ENCODE peak calls at places on chromosome 9, in five cellular contexts. One of them, this sample, is unnamed.

GRCh38 chr9:90053027-90053426 is 448.2 kb downstream of the GADD45G start:
- DNase-seq in GM23338: peak
- DNase-seq in endothelial cell of umbilical vein: no peak
- DNase-seq in GM12878: no peak
- DNase-seq in HCT116: peak
- DNase-seq in this sample: no peak

GRCh38 chr9:114405294-114406034 is 17.7 kb upstream of the AKNA start:
- DNase-seq in GM23338: peak
- DNase-seq in endothelial cell of umbilical vein: peak
- DNase-seq in GM12878: no peak
- DNase-seq in HCT116: peak
- DNase-seq in this sample: peak

GRCh38 chr9:35272989-35273388 is 111.2 kb downstream of the UNC13B start:
- DNase-seq in GM23338: no peak
- DNase-seq in endothelial cell of umbilical vein: peak
- DNase-seq in GM12878: no peak
- DNase-seq in HCT116: no peak
- DNase-seq in this sample: no peak

GRCh38 chr9:21415492-21416267 is 6.8 kb downstream of the IFNA8 start:
- DNase-seq in GM23338: no peak
- DNase-seq in endothelial cell of umbilical vein: no peak
- DNase-seq in GM12878: no peak
- DNase-seq in HCT116: no peak
- DNase-seq in this sample: no peak

GRCh38 chr9:98442114-98442513 is 186.7 kb upstream of the TBC1D2 start:
- DNase-seq in GM23338: peak
- DNase-seq in endothelial cell of umbilical vein: no peak
- DNase-seq in GM12878: no peak
- DNase-seq in HCT116: no peak
- DNase-seq in this sample: no peak

GRCh38 chr9:567746-568305 is 273.7 kb upstream of the DMRT1 start:
- DNase-seq in GM23338: no peak
- DNase-seq in endothelial cell of umbilical vein: no peak
- DNase-seq in GM12878: no peak
- DNase-seq in HCT116: no peak
- DNase-seq in this sample: no peak

GRCh38 chr9:27586200-27586599 is 12.9 kb upstream of the C9orf72 start:
- DNase-seq in GM23338: no peak
- DNase-seq in endothelial cell of umbilical vein: no peak
- DNase-seq in GM12878: no peak
- DNase-seq in HCT116: no peak
- DNase-seq in this sample: no peak

GRCh38 chr9:93962561-93963440 is 7.6 kb upstream of the BARX1 start:
- DNase-seq in GM23338: peak
- DNase-seq in endothelial cell of umbilical vein: peak
- DNase-seq in GM12878: peak
- DNase-seq in HCT116: peak
- DNase-seq in this sample: peak

GRCh38 chr9:95942016-95942415 is 66.5 kb downstream of the ERCC6L2 start:
- DNase-seq in GM23338: no peak
- DNase-seq in endothelial cell of umbilical vein: no peak
- DNase-seq in GM12878: no peak
- DNase-seq in HCT116: no peak
- DNase-seq in this sample: no peak

GRCh38 chr9:15977438-15977837 is 424.6 kb downstream of the CCDC171 start:
- DNase-seq in GM23338: no peak
- DNase-seq in endothelial cell of umbilical vein: no peak
- DNase-seq in GM12878: no peak
- DNase-seq in HCT116: no peak
- DNase-seq in this sample: no peak

GRCh38 chr9:113520109-113520642 is 56.6 kb downstream of the RGS3 start:
- DNase-seq in GM23338: no peak
- DNase-seq in endothelial cell of umbilical vein: peak
- DNase-seq in GM12878: peak
- DNase-seq in HCT116: no peak
- DNase-seq in this sample: no peak

GRCh38 chr9:82989949-82990348 is 73.0 kb downstream of the RASEF start:
- DNase-seq in GM23338: no peak
- DNase-seq in endothelial cell of umbilical vein: no peak
- DNase-seq in GM12878: no peak
- DNase-seq in HCT116: no peak
- DNase-seq in this sample: no peak

GRCh38 chr9:127919253-127919815 is 2.5 kb upstream of the ST6GALNAC4 start:
- DNase-seq in GM23338: no peak
- DNase-seq in endothelial cell of umbilical vein: peak
- DNase-seq in GM12878: no peak
- DNase-seq in HCT116: peak
- DNase-seq in this sample: no peak

GRCh38 chr9:127664678-127665507 is 41.9 kb upstream of the CFAP157 start:
- DNase-seq in GM23338: no peak
- DNase-seq in endothelial cell of umbilical vein: peak
- DNase-seq in GM12878: no peak
- DNase-seq in HCT116: no peak
- DNase-seq in this sample: no peak

GRCh38 chr9:30478684-30479083 is 1905.8 kb upstream of the ACO1 start:
- DNase-seq in GM23338: no peak
- DNase-seq in endothelial cell of umbilical vein: no peak
- DNase-seq in GM12878: no peak
- DNase-seq in HCT116: no peak
- DNase-seq in this sample: no peak

GRCh38 chr9:136424750-136425362 is 14.4 kb downstream of the PMPCA start:
- DNase-seq in GM23338: no peak
- DNase-seq in endothelial cell of umbilical vein: no peak
- DNase-seq in GM12878: no peak
- DNase-seq in HCT116: no peak
- DNase-seq in this sample: no peak

GRCh38 chr9:112699230-112699629 is 18.7 kb downstream of the INIP start:
- DNase-seq in GM23338: no peak
- DNase-seq in endothelial cell of umbilical vein: no peak
- DNase-seq in GM12878: no peak
- DNase-seq in HCT116: no peak
- DNase-seq in this sample: no peak

GRCh38 chr9:74056023-74056422 is 441.1 kb upstream of the RORB start:
- DNase-seq in GM23338: no peak
- DNase-seq in endothelial cell of umbilical vein: no peak
- DNase-seq in GM12878: no peak
- DNase-seq in HCT116: no peak
- DNase-seq in this sample: no peak

GRCh38 chr9:136698681-136699246 is 11.5 kb upstream of the AGPAT2 start:
- DNase-seq in GM23338: no peak
- DNase-seq in endothelial cell of umbilical vein: no peak
- DNase-seq in GM12878: no peak
- DNase-seq in HCT116: no peak
- DNase-seq in this sample: no peak

GRCh38 chr9:121282309-121283071 is 14.5 kb downstream of the GSN start:
- DNase-seq in GM23338: no peak
- DNase-seq in endothelial cell of umbilical vein: no peak
- DNase-seq in GM12878: no peak
- DNase-seq in HCT116: no peak
- DNase-seq in this sample: no peak

GRCh38 chr9:125608488-125609224 is 98.4 kb downstream of the MAPKAP1 start:
- DNase-seq in GM23338: peak
- DNase-seq in endothelial cell of umbilical vein: peak
- DNase-seq in GM12878: no peak
- DNase-seq in HCT116: no peak
- DNase-seq in this sample: no peak

GRCh38 chr9:23477908-23478307 is 348.1 kb downstream of the ELAVL2 start:
- DNase-seq in GM23338: no peak
- DNase-seq in endothelial cell of umbilical vein: no peak
- DNase-seq in GM12878: no peak
- DNase-seq in HCT116: no peak
- DNase-seq in this sample: no peak

GRCh38 chr9:76512826-76513225 is 53.8 kb downstream of the GCNT1 start:
- DNase-seq in GM23338: no peak
- DNase-seq in endothelial cell of umbilical vein: no peak
- DNase-seq in GM12878: no peak
- DNase-seq in HCT116: no peak
- DNase-seq in this sample: no peak

GRCh38 chr9:120956862-120957261 is 30.3 kb upstream of the TRAF1 start:
- DNase-seq in GM23338: no peak
- DNase-seq in endothelial cell of umbilical vein: no peak
- DNase-seq in GM12878: no peak
- DNase-seq in HCT116: no peak
- DNase-seq in this sample: no peak

GRCh38 chr9:981491-981898 is 5.0 kb downstream of the DMRT3 start:
- DNase-seq in GM23338: peak
- DNase-seq in endothelial cell of umbilical vein: no peak
- DNase-seq in GM12878: no peak
- DNase-seq in HCT116: no peak
- DNase-seq in this sample: no peak

GRCh38 chr9:37936376-37936775 is 32.4 kb upstream of the SLC25A51 start:
- DNase-seq in GM23338: no peak
- DNase-seq in endothelial cell of umbilical vein: no peak
- DNase-seq in GM12878: no peak
- DNase-seq in HCT116: no peak
- DNase-seq in this sample: no peak

GRCh38 chr9:90801507-90802289 is at the start of gene SYK:
- DNase-seq in GM23338: peak
- DNase-seq in endothelial cell of umbilical vein: no peak
- DNase-seq in GM12878: no peak
- DNase-seq in HCT116: no peak
- DNase-seq in this sample: no peak

DNA sequence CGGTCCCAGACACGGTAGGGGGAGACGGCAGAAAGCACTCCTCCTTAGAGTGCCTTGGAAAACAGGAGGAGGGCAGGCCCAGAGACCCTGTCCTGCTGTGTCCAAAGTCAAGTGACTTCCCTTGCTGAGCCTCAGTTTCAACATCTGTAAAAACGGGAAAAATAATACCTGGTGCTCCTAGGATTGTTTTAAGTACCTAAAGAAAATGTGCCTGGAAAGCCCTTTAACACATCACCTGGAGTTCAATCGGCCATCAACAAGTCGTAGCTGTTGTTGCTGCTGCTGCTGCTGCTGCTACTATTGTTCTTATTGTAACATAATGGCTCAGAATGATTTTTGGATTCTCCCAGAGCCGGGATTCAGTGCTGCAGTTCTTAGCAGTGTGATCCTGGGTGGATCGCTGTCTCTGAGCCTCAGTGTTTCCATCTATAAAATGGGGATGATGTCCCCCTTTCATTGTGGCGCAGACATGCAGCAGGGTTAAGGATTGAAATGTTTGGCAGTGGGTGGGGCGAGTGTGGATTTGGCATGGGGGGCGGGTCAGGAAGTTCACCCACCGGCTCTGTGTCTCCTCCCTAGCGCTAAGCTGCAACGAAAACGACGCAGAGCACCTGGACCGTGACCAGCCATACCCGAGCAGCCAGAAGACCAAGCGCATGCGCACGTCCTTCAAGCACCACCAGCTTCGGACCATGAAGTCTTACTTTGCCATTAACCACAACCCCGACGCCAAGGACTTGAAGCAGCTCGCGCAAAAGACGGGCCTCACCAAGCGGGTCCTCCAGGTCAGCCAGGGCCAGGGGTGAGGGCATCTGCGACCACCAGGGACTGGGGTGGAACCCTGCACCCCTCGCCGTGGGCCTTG is 9.2 kb downstream of the LHX2 start:
- DNase-seq in GM23338: peak
- DNase-seq in endothelial cell of umbilical vein: no peak
- DNase-seq in GM12878: no peak
- DNase-seq in HCT116: no peak
- DNase-seq in this sample: no peak
- TF ChIP-seq EZH2 in GM23338: peak
- TF ChIP-seq EZH2 in endothelial cell of umbilical vein: peak
- TF ChIP-seq EZH2 in GM12878: no peak
- TF ChIP-seq EZH2 in HCT116: no peak
- TF ChIP-seq EZH2 in this sample: no peak

GRCh38 chr9:101417389-101417788 is 18.2 kb downstream of the ALDOB start:
- DNase-seq in GM23338: no peak
- DNase-seq in endothelial cell of umbilical vein: no peak
- DNase-seq in GM12878: no peak
- DNase-seq in HCT116: no peak
- DNase-seq in this sample: no peak

GRCh38 chr9:101419863-101420262 is 15.7 kb downstream of the ALDOB start:
- DNase-seq in GM23338: no peak
- DNase-seq in endothelial cell of umbilical vein: no peak
- DNase-seq in GM12878: no peak
- DNase-seq in HCT116: no peak
- DNase-seq in this sample: no peak

GRCh38 chr9:101418518-101419111 is 17.0 kb downstream of the ALDOB start:
- DNase-seq in GM23338: no peak
- DNase-seq in endothelial cell of umbilical vein: no peak
- DNase-seq in GM12878: no peak
- DNase-seq in HCT116: no peak
- DNase-seq in this sample: no peak

GRCh38 chr9:101415578-101415977 is 16.9 kb downstream of the ZNF189 start:
- DNase-seq in GM23338: no peak
- DNase-seq in endothelial cell of umbilical vein: no peak
- DNase-seq in GM12878: no peak
- DNase-seq in HCT116: no peak
- DNase-seq in this sample: no peak

GRCh38 chr9:101417977-101418376 is 17.6 kb downstream of the ALDOB start:
- DNase-seq in GM23338: no peak
- DNase-seq in endothelial cell of umbilical vein: no peak
- DNase-seq in GM12878: no peak
- DNase-seq in HCT116: no peak
- DNase-seq in this sample: no peak
- H3K4me3 ChIP-seq in GM23338: no peak
- H3K4me3 ChIP-seq in endothelial cell of umbilical vein: no peak
- H3K4me3 ChIP-seq in GM12878: no peak
- H3K4me3 ChIP-seq in HCT116: no peak
- H3K4me3 ChIP-seq in this sample: no peak

DNA sequence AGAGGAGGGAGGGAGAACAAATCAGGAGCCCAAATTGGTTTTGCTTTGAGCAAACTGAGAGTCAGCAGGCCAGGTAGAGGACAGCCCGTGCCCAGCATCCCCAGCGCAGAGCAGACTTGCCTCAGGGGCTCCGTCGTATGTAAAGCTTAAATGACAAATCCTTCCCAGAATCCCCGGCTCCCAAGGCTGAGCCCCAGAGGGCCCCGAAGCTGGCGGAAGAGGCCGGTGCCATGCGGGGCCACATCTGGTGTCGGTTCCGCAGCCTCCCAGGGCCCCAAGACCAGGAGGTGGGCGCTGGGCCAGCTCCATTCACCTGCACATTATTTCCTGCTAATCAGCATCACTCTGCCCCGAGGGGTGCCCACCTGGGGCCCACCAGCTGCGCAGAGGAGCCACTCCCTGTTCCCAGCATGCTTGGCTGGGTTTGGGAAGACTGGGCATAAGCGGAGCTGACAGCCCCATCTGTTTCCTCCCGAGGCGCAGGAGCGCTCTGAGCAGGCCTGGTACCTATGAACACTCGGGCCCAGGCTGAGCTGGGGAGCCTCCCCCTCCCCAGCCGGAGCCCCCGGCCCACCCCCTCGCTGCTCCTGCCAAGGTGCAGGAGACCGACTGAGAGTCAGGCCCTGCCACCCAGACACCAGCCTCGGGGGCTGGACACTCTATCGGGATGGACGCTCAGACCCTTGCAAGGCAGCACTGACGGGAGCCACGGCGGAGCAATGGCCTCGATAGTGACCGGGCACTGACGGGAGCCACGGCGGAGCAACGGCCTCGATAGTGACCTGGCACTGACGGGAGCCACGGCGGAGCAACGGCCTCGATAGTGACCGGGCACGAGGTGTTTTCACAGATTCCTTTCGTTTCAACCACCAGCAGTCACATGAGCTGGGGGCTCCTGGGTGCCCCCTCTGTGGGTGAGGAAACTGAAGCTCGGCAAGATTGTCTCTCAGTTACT is 123.8 kb upstream of the PPP1R26 start:
- DNase-seq in GM23338: no peak
- DNase-seq in endothelial cell of umbilical vein: no peak
- DNase-seq in GM12878: no peak
- DNase-seq in HCT116: no peak
- DNase-seq in this sample: no peak
- TF ChIP-seq POLR2AphosphoS5 in GM23338: no peak
- TF ChIP-seq POLR2AphosphoS5 in endothelial cell of umbilical vein: no peak
- TF ChIP-seq POLR2AphosphoS5 in GM12878: no peak
- TF ChIP-seq POLR2AphosphoS5 in HCT116: no peak
- TF ChIP-seq POLR2AphosphoS5 in this sample: no peak

GRCh38 chr9:132415181-132415580 is 5.2 kb downstream of the CFAP77 start:
- DNase-seq in GM23338: no peak
- DNase-seq in endothelial cell of umbilical vein: no peak
- DNase-seq in GM12878: no peak
- DNase-seq in HCT116: no peak
- DNase-seq in this sample: no peak
- TF ChIP-seq EZH2 in GM23338: no peak
- TF ChIP-seq EZH2 in endothelial cell of umbilical vein: peak
- TF ChIP-seq EZH2 in GM12878: no peak
- TF ChIP-seq EZH2 in HCT116: no peak
- TF ChIP-seq EZH2 in this sample: no peak